ENCODE peak calls at places on chromosomes 4 and X, in five cellular contexts. Q, Z, H, P and K are unnamed samples.

GRCh38 chr4:1213336-1213995 is 35.5 kb downstream of the CTBP1 start:
- DNase-seq in Q (no peak), Z (no peak), H (no peak), P (no peak), K (no peak)

GRCh38 chrX:1205681-1206611 is 6.5 kb downstream of the CRLF2 start:
- DNase-seq in P (no peak), Q (no peak), Z (peak), H (peak), K (peak)

GRCh38 chrX:150936556-150936955 is 38.1 kb upstream of the CD99L2 start:
- DNase-seq in P (no peak), H (no peak), Z (no peak), Q (no peak), K (no peak)

GRCh38 chr4:2812600-2812932 is 19.7 kb downstream of the SH3BP2 start:
- DNase-seq in H (no peak), P (no peak), Z (no peak), Q (no peak), K (no peak)

GRCh38 chr4:138967313-138967712 is 48.3 kb upstream of the NOCT start:
- DNase-seq in H (peak), P (no peak), Q (no peak), Z (no peak), K (no peak)

GRCh38 chr4:124810814-124811213 is 98.3 kb upstream of the ANKRD50 start:
- DNase-seq in Q (no peak), Z (no peak), H (no peak), P (no peak), K (peak)

GRCh38 chrX:10859353-10859752 is 239.0 kb upstream of the MID1 start:
- DNase-seq in Q (no peak), P (no peak), H (no peak), Z (no peak), K (no peak)

GRCh38 chr4:143699331-143700059 is 980 bp downstream of the FREM3 start:
- DNase-seq in Q (no peak), Z (no peak), P (no peak), H (no peak), K (no peak)

GRCh38 chr4:7487464-7487863 is 52.7 kb upstream of the PSAPL1 start:
- DNase-seq in P (no peak), Q (no peak), Z (no peak), H (no peak), K (no peak)

GRCh38 chrX:49106930-49107329 is 16.6 kb downstream of the GPKOW start:
- DNase-seq in Z (no peak), P (peak), H (peak), Q (no peak), K (peak)

GRCh38 chr4:149145803-149146202 is 669.8 kb downstream of the IQCM start:
- DNase-seq in P (peak), Q (no peak), H (peak), Z (no peak), K (peak)

GRCh38 chrX:154428176-154429171 is at the start of gene ATP6AP1:
- DNase-seq in P (peak), Q (peak), Z (peak), H (peak), K (peak)

GRCh38 chr4:40283413-40283812 is 51.7 kb upstream of the CHRNA9 start:
- DNase-seq in H (no peak), Z (no peak), P (no peak), Q (no peak), K (no peak)

GRCh38 chrX:48493890-48494364 is 14.9 kb upstream of the PORCN start:
- DNase-seq in Z (peak), H (peak), Q (peak), P (no peak), K (peak)

GRCh38 chr4:162101337-162101736 is 62.5 kb downstream of the FSTL5 start:
- DNase-seq in Q (no peak), Z (no peak), P (no peak), H (no peak), K (no peak)

GRCh38 chr4:15469402-15470148 is at the start of gene CC2D2A:
- DNase-seq in Q (no peak), H (peak), P (peak), Z (no peak), K (peak)